ENCODE peak calls at places on chromosomes 12 and 14, in four cellular contexts. Z, O, R and J are unnamed samples.

GRCh38 chr12:68962855-68963455 is 30.0 kb upstream of the CPM start:
- DNase-seq in Z (no peak), O (no peak), R (no peak), J (no peak)

GRCh38 chr12:130838284-130838950 is 633 bp downstream of the STX2 start:
- DNase-seq in Z (peak; percentile 66), O (peak; percentile 7), R (peak; percentile 39), J (peak; percentile 46)

GRCh38 chr12:93060666-93061413 is 131.7 kb upstream of the EEA1 start:
- DNase-seq in Z (no peak), O (no peak), R (no peak), J (no peak)

GRCh38 chr14:46661728-46662127 is 10.1 kb upstream of the RPL10L start:
- DNase-seq in Z (peak; percentile 45), O (no peak), R (no peak), J (peak; percentile 3)

GRCh38 chr12:34397591-34398365 is 375.5 kb downstream of the ALG10 start:
- DNase-seq in Z (peak; percentile 10), O (peak; percentile 0), R (no peak), J (no peak)

GRCh38 chr12:116347265-116347664 is 69.8 kb upstream of the MED13L start:
- DNase-seq in Z (no peak), O (no peak), R (no peak), J (no peak)

GRCh38 chr12:75483411-75483810 is 2.9 kb downstream of the GLIPR1 start:
- DNase-seq in Z (no peak), O (no peak), R (no peak), J (no peak)

GRCh38 chr14:101066826-101067508 is 163.4 kb upstream of the RTL1 start:
- DNase-seq in Z (peak; percentile 10), O (no peak), R (no peak), J (no peak)

GRCh38 chr14:21047378-21047781 is 5.2 kb downstream of the RNASE7 start:
- DNase-seq in Z (no peak), O (no peak), R (no peak), J (no peak)

GRCh38 chr14:101917413-101918124 is 46.8 kb upstream of the DYNC1H1 start:
- DNase-seq in Z (no peak), O (no peak), R (no peak), J (no peak)

GRCh38 chr14:31084385-31084784 is 58.2 kb upstream of the STRN3 start:
- DNase-seq in Z (no peak), O (no peak), R (no peak), J (no peak)

GRCh38 chr12:103997277-103997900 is 31.7 kb downstream of the TDG start:
- DNase-seq in Z (no peak), O (no peak), R (no peak), J (no peak)

GRCh38 chr12:103994235-103994634 is 28.6 kb downstream of the TDG start:
- DNase-seq in Z (no peak), O (no peak), R (no peak), J (no peak)

GRCh38 chr12:103996595-103996994 is 30.9 kb downstream of the TDG start:
- DNase-seq in Z (no peak), O (no peak), R (no peak), J (no peak)
- H3K27ac ChIP-seq in Z (no peak overlapping the region), O (no peak overlapping the region), R (no peak overlapping the region), J (no peak overlapping the region)

GRCh38 chr12:13101854-13102375 is 1.6 kb downstream of the GSG1 start:
- DNase-seq in Z (no peak), O (no peak), R (peak; percentile 50), J (peak; percentile 88)
- H3K27ac ChIP-seq in Z (no peak overlapping the region), O (peak overlapping the region; percentile 91), R (peak overlapping the region; percentile 96), J (peak overlapping the region; percentile 99)

DNA sequence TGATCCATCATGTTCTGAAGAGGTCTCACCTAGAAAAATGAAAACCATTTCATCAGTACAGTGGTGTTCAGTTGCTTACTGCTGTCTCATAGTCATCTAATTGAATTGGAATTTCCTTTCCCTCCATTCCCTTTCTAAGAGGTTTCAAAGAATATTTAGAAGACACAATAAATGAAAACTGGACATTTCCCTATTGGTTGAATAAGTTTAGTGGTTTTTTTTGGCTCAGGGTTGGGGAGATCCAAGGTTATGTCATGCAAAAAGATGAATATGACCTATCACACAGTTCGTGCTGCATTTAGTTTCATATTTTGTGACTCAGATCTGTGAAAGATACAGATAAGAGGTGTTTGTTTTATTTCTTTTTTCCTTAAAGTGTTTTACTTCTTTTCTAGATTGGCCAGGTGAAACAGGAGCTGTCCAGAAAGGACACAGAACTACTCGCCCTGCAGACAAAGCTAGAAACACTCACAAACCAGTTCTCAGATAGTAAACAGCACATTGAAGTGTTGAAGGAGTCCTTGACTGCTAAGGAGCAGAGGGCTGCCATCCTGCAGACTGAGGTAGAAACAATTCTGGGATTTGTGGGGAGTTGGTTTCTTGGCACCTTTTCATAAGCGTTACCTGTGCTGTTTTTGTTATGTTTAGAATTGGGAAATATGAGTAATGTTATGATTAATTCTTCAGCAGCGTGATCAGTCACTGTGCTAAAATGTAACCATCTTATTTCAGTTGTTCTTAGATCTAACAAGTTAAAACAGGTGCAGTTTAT is 124.6 kb downstream of the ERC1 start:
- DNase-seq in Z (no peak), O (no peak), R (peak; percentile 92), J (peak; percentile 79)
- H3K27ac ChIP-seq in Z (no peak overlapping the region), O (no peak overlapping the region), R (peak overlapping the region; percentile 95), J (peak overlapping the region; percentile 90)

DNA sequence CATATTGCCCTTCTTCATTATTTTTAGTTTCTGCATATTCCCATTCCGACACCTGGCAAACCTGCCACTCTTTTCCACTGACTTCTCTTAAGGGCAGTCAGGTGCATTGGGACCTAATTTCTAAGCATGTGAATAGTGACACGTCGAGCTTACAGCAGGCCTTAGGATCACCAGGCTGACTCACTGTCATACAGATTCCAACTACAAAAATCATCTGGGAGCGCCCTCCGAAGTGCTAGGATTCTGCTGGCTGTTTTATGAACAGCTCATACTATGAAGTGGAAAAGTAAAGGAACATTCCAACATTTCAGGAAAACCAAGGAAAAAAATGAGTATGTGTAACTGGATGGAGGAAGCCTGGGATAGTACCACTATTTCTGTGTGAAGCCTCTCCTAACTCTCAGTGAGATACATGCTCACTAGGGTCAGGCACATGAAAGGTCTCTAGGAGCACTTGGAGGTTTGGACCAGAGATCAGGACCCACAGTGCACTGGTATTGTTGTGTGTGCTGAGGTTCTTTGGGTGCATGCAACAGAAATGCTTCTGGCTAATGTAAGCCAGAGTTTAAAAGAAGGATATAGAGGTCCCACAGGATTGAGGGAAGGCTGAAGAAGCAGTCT is 257.4 kb downstream of the ZFP36L1 start:
- DNase-seq in Z (no peak), O (no peak), R (peak; percentile 76), J (peak; percentile 92)
- H3K27ac ChIP-seq in Z (no peak overlapping the region), O (no peak overlapping the region), R (peak overlapping the region; percentile 95), J (peak overlapping the region; percentile 67)

GRCh38 chr14:104080557-104081492 is 4.7 kb upstream of the ASPG start:
- DNase-seq in Z (no peak), O (no peak), R (no peak), J (no peak)
- H3K27ac ChIP-seq in Z (no peak overlapping the region), O (no peak overlapping the region), R (no peak overlapping the region), J (no peak overlapping the region)

DNA sequence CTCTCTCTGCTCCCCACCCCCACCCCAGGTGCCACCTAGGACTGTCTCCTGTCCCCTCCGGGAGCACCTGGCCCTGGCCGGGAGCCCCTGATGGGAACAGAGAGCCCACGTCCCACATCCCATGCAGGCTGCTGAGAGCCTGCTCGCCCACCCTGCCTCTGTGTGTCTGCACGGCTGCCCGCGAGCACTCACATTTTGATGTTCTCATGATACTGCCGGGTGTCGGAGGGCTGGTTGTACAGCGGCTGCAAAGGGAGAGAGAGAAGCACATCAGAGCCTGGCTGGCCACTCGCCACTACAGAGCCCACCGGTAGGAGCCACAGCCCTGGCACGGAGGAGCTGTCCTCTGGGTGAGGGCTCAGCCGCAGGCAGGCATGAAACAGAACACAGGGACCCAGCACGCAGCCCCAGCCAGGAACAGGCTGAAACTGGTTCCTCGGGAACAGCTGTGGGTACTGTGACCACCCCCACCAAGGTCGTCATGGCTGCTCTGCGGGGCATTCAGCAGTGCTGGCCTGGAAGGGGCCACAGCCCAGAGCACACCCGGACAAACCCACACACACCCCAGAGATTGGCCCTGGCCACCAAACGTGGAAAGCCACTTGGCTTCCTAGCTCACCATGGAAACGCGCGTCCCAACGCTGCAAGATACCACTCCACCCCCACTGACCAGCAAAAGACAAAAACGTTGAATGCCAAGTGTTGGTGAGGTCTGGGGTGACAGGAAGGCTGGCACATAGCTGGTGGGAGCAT is 117.6 kb downstream of the NCOR2 start:
- DNase-seq in Z (no peak), O (no peak), R (no peak), J (no peak)
- H3K27ac ChIP-seq in Z (no peak overlapping the region), O (no peak overlapping the region), R (no peak overlapping the region), J (no peak overlapping the region)

GRCh38 chr14:42510071-42510470 is 903.4 kb downstream of the LRFN5 start:
- DNase-seq in Z (no peak), O (no peak), R (no peak), J (no peak)
- H3K27ac ChIP-seq in Z (no peak overlapping the region), O (no peak overlapping the region), R (no peak overlapping the region), J (no peak overlapping the region)